ENCODE peak calls at places on chromosomes 16 and 17, in four cellular contexts. A is activated naive CD8-positive, alpha-beta T cell treated with anti-CD3 and anti-CD28 coated beads, Interleukin-2, amount 50 U/mL, for 24 hours; W is GM10248; E is NCI-H774. I is an unnamed sample.

GRCh38 chr17:82041139-82041814 is 3.8 kb upstream of the DCXR start:
- DNase-seq in E (no peak), A (no peak), W (no peak), I (no peak)

GRCh38 chr17:9050801-9051401 is 29.6 kb downstream of the NTN1 start:
- DNase-seq in W (no peak), E (no peak), A (no peak), I (no peak)

GRCh38 chr17:5272313-5272712 is 9.8 kb upstream of the RABEP1 start:
- DNase-seq in E (no peak), W (no peak), A (peak), I (no peak)

GRCh38 chr17:63293310-63293709 is 152.8 kb downstream of the CYB561 start:
- DNase-seq in E (no peak), A (no peak), W (no peak), I (no peak)

GRCh38 chr17:74736423-74737298 is at the start of gene RAB37:
- DNase-seq in A (peak), W (peak), E (no peak), I (no peak)

GRCh38 chr17:68460096-68460495 is 2.8 kb upstream of the WIPI1 start:
- DNase-seq in W (no peak), A (no peak), E (no peak), I (no peak)

GRCh38 chr16:57028086-57028485 is 38.7 kb downstream of the NLRC5 start:
- DNase-seq in E (no peak), A (no peak), W (no peak), I (no peak)

GRCh38 chr17:29613371-29613837 is 9.3 kb downstream of the CORO6 start:
- DNase-seq in E (no peak), W (peak), A (peak), I (peak)

GRCh38 chr17:78294776-78295175 is 63.3 kb downstream of the TMEM235 start:
- DNase-seq in W (no peak), A (no peak), E (no peak), I (no peak)

GRCh38 chr16:26963109-26963508 is 103.6 kb upstream of the C16orf82 start:
- DNase-seq in A (peak), W (no peak), E (no peak), I (peak)

GRCh38 chr17:76145231-76146052 is 4.4 kb upstream of the FOXJ1 start:
- DNase-seq in W (peak), A (peak), E (no peak), I (no peak)

I was measured in erythroblast.